ENCODE peak calls at places on chromosomes 3 and 15, in seven cellular contexts. D is stimulated activated CD8-positive, alpha-beta memory T cell treated with anti-CD3 and anti-CD28 coated beads, Interleukin-2, amount 100 ng/mL, for 48 hours; F is CD4-positive, alpha-beta T cell; G is HEK293T; C is activated CD4-positive, CD25-positive, alpha-beta regulatory T cell; S is stimulated activated CD4-positive, alpha-beta T cell treated with anti-CD3 and anti-CD28 coated beads, Interleukin-4, amount 100 ng/mL, for 1 hour; R is substantia nigra. B is an unnamed sample.
A peak's percentile ranks its signal among the peaks of the same experiment; 100 is the strongest.

GRCh38 chr3:123745184-123745855 is 138.8 kb downstream of the MYLK start:
- DNase-seq in F (no peak), S (no peak), G (no peak), D (no peak), R (no peak), C (no peak), B (no peak)

GRCh38 chr15:82263350-82263749 is 732 bp downstream of the SAXO2 start:
- DNase-seq in F (no peak), C (no peak), S (no peak), G (peak; percentile 6), R (no peak), D (no peak), B (no peak)

GRCh38 chr15:40114218-40114617 is 5.5 kb upstream of the BMF start:
- DNase-seq in D (no peak), R (no peak), G (no peak), F (no peak), S (no peak), C (no peak), B (no peak)

GRCh38 chr3:43291546-43291945 is 5.2 kb downstream of the SNRK start:
- DNase-seq in F (no peak), R (no peak), S (no peak), D (no peak), G (no peak), C (no peak), B (no peak)

GRCh38 chr3:107676469-107677309 is 153.9 kb downstream of the BBX start:
- DNase-seq in C (no peak), D (no peak), G (peak; percentile 22), R (no peak), F (no peak), S (no peak), B (no peak)

GRCh38 chr3:128709506-128710210 is 16.3 kb upstream of the RAB7A start:
- DNase-seq in S (no peak), C (no peak), F (no peak), G (no peak), D (no peak), R (no peak), B (no peak)

GRCh38 chr15:29613951-29614382 is 208.3 kb downstream of the TJP1 start:
- DNase-seq in F (no peak), C (no peak), G (peak; percentile 23), R (no peak), D (no peak), S (no peak), B (no peak)

GRCh38 chr3:127135241-127136023 is 57.5 kb upstream of the PRR23E start:
- DNase-seq in C (no peak), G (peak; percentile 35), S (no peak), R (no peak), D (no peak), F (no peak), B (peak; percentile 92)

GRCh38 chr3:83928391-83928790 is 1030.4 kb upstream of the CADM2 start:
- DNase-seq in D (no peak), G (peak; percentile 6), S (no peak), R (no peak), C (no peak), F (no peak), B (no peak)

GRCh38 chr3:9955611-9956352 is 3.6 kb upstream of the PRRT3 start:
- DNase-seq in G (no peak), S (no peak), F (no peak), R (no peak), D (no peak), C (no peak), B (no peak)

GRCh38 chr15:29672923-29673809 is 149.1 kb downstream of the TJP1 start:
- DNase-seq in S (no peak), R (no peak), F (no peak), C (no peak), G (no peak), D (no peak), B (no peak)

GRCh38 chr3:21620511-21621395 is 130.3 kb downstream of the ZNF385D start:
- DNase-seq in R (no peak), D (no peak), S (no peak), G (no peak), F (no peak), C (no peak), B (no peak)

GRCh38 chr3:106811376-106811775 is 565.9 kb upstream of the CCDC54 start:
- DNase-seq in S (no peak), C (no peak), D (no peak), G (no peak), F (no peak), R (no peak), B (no peak)

GRCh38 chr3:111368061-111368460 is 173.9 kb upstream of the CD96 start:
- DNase-seq in G (no peak), F (no peak), R (no peak), S (no peak), D (no peak), C (no peak), B (no peak)

GRCh38 chr15:88256261-88257230 is at the start of gene NTRK3:
- DNase-seq in G (peak; percentile 31), C (no peak), S (no peak), F (no peak), R (peak; percentile 26), D (no peak), B (peak; percentile 89)

GRCh38 chr3:17686613-17687012 is 55.8 kb downstream of the TBC1D5 start:
- DNase-seq in F (no peak), G (no peak), C (no peak), D (no peak), S (no peak), R (no peak), B (no peak)

GRCh38 chr3:107142171-107142570 is 235.1 kb upstream of the CCDC54 start:
- DNase-seq in C (no peak), D (no peak), S (no peak), F (no peak), G (no peak), R (no peak), B (no peak)

GRCh38 chr3:11600501-11601282 is 43.0 kb downstream of the VGLL4 start:
- DNase-seq in G (no peak), D (no peak), C (no peak), F (no peak), R (no peak), S (no peak), B (peak; percentile 95)

GRCh38 chr15:63256433-63256884 is 20.9 kb upstream of the APH1B start:
- DNase-seq in F (no peak), S (no peak), R (no peak), D (no peak), C (no peak), G (no peak), B (no peak)

GRCh38 chr15:84582583-84583157 is 18.1 kb upstream of the ZSCAN2 start:
- DNase-seq in G (no peak), D (no peak), S (no peak), R (no peak), F (no peak), C (no peak), B (no peak)

GRCh38 chr3:111071257-111072015 is at the start of gene NECTIN3:
- DNase-seq in R (peak; percentile 89), S (peak; percentile 84), G (peak; percentile 83), D (peak; percentile 75), C (peak; percentile 51), F (peak; percentile 80), B (peak; percentile 99)

B was measured in posterior cingulate gyrus.